ENCODE peak calls at places on chromosomes 7 and 10, in six cellular contexts. Y, B, J, Q, H and R are unnamed samples.

GRCh38 chr7:130961128-130961601 is 227.2 kb upstream of the KLF14 start:
- DNase-seq in Y (peak), B (no peak), J (no peak), Q (peak), H (no peak), R (no peak)

GRCh38 chr10:101111547-101111946 is 19.6 kb upstream of the TLX1 start:
- DNase-seq in Y (no peak), B (no peak), J (no peak), Q (no peak), H (no peak), R (no peak)

GRCh38 chr7:85130702-85131101 is 56.2 kb downstream of the SEMA3D start:
- DNase-seq in Y (no peak), B (no peak), J (no peak), Q (no peak), H (no peak), R (no peak)

GRCh38 chr7:3558410-3558809 is 257.4 kb downstream of the SDK1 start:
- DNase-seq in Y (no peak), B (no peak), J (no peak), Q (peak), H (no peak), R (no peak)

GRCh38 chr10:60139798-60140566 is 233.6 kb upstream of the CCDC6 start:
- DNase-seq in Y (peak), B (peak), J (no peak), Q (peak), H (peak), R (peak)

GRCh38 chr10:61973923-61974322 is 72.4 kb downstream of the ARID5B start:
- DNase-seq in Y (no peak), B (no peak), J (no peak), Q (peak), H (no peak), R (no peak)

GRCh38 chr10:60377955-60378354 is 11.7 kb downstream of the ANK3 start:
- DNase-seq in Y (peak), B (no peak), J (no peak), Q (no peak), H (no peak), R (no peak)

GRCh38 chr10:78892383-78893191 is 176.2 kb upstream of the ZMIZ1 start:
- DNase-seq in Y (no peak), B (no peak), J (no peak), Q (peak), H (no peak), R (peak)

GRCh38 chr7:80783177-80783687 is 135.6 kb downstream of the SEMA3C start:
- DNase-seq in Y (no peak), B (no peak), J (no peak), Q (no peak), H (no peak), R (no peak)

GRCh38 chr10:31554556-31554955 is 235.5 kb downstream of the ZEB1 start:
- DNase-seq in Y (peak), B (no peak), J (no peak), Q (peak), H (no peak), R (no peak)

GRCh38 chr10:114575417-114576131 is 82.5 kb downstream of the ABLIM1 start:
- DNase-seq in Y (no peak), B (no peak), J (no peak), Q (no peak), H (no peak), R (no peak)

GRCh38 chr7:69837387-69838068 is 239.3 kb downstream of the AUTS2 start:
- DNase-seq in Y (no peak), B (peak), J (peak), Q (no peak), H (peak), R (peak)

GRCh38 chr10:6878067-6878412 is 298.0 kb upstream of the PRKCQ start:
- DNase-seq in Y (no peak), B (peak), J (peak), Q (no peak), H (no peak), R (peak)

GRCh38 chr10:130807096-130807495 is 504.4 kb downstream of the TCERG1L start:
- DNase-seq in Y (no peak), B (peak), J (no peak), Q (no peak), H (no peak), R (no peak)

GRCh38 chr10:63759335-63759734 is 238.1 kb downstream of the REEP3 start:
- DNase-seq in Y (no peak), B (no peak), J (no peak), Q (no peak), H (no peak), R (no peak)

DNA sequence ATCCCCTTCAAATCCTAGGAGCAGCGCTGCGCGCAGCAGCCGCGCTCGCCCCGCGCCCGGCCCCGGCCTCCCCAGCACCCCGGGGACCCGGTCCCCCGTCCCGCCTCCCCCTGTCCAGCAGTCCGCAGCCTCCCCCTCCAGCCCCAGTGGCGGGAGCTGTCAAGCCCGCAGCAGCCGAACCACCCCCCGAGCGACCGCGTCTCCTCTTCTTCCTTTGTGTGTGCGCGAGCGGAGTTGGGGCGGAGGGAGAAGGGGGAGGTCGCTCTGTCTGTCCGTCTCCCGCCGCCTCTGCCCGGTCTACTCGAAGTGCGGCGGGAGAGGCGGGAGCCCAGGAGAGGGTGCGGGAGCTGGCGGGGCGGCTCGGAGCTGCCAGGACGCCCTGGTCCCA is 375 bp upstream of the CHN2 start:
- DNase-seq in Y (no peak), B (peak), J (no peak), Q (peak), H (no peak), R (peak)
- H2BK120ac ChIP-seq in Y (no peak), B (no peak), J (no peak), Q (no peak), H (peak), R (no peak)

GRCh38 chr7:151409555-151410404 is at the start of gene WDR86:
- DNase-seq in Y (no peak), B (peak), J (no peak), Q (no peak), H (peak), R (peak)
- H2BK120ac ChIP-seq in Y (no peak), B (no peak), J (no peak), Q (no peak), H (peak), R (peak)

DNA sequence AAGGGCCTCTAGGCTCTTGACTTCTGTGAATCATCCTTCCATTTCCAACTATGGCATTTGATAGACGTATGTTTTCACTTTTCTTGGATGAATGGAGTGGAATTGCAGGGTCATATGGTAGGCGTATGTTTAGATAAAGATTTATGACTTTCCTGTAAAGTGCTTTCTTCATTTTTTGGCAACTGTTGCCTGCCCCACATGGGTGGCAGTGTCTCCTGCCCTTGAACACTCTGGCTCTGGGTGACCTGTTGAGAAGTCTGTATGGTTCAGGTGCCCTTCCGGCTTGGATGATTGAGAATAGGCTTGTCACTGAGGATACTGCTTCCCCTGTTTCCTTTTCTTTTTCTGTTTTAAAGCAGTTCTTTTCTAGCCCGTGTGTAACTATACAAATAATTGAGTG is 23.1 kb downstream of the RET start:
- DNase-seq in Y (no peak), B (no peak), J (no peak), Q (no peak), H (no peak), R (no peak)
- H2BK120ac ChIP-seq in Y (no peak), B (no peak), J (no peak), Q (no peak), H (no peak), R (no peak)

GRCh38 chr10:8365935-8366911 is 311.7 kb downstream of the GATA3 start:
- DNase-seq in Y (peak), B (no peak), J (peak), Q (peak), H (no peak), R (peak)
- H2BK120ac ChIP-seq in Y (peak), B (no peak), J (no peak), Q (no peak), H (no peak), R (no peak)

GRCh38 chr10:57754803-57755202 is 512.9 kb downstream of the IPMK start:
- DNase-seq in Y (no peak), B (no peak), J (no peak), Q (no peak), H (no peak), R (no peak)
- H2BK120ac ChIP-seq in Y (no peak), B (no peak), J (no peak), Q (no peak), H (no peak), R (no peak)